ENCODE peak calls at places on chromosomes 13 and 19, in nine cellular contexts. One of them, this sample, is unnamed. For H3K4me1, the result is how much of the 10 kb centered on the place peaks cover.

GRCh38 chr13:41098761-41099160 is 33.8 kb downstream of the KBTBD6 start:
- DNase-seq in cardiac muscle cell: no peak
- DNase-seq in transverse colon: no peak
- DNase-seq in lower lobe of right lung: no peak
- DNase-seq in mesendoderm: peak
- DNase-seq in CD8-positive, alpha-beta memory T cell: no peak
- DNase-seq in stomach: no peak
- DNase-seq in pancreas: no peak
- DNase-seq in mucosa of descending colon: no peak
- DNase-seq in this sample: no peak

GRCh38 chr19:48844472-48844871 is 8.2 kb upstream of the HSD17B14 start:
- DNase-seq in mesendoderm: peak
- DNase-seq in stomach: no peak
- DNase-seq in CD8-positive, alpha-beta memory T cell: no peak
- DNase-seq in pancreas: no peak
- DNase-seq in mucosa of descending colon: no peak
- DNase-seq in lower lobe of right lung: no peak
- DNase-seq in cardiac muscle cell: peak
- DNase-seq in transverse colon: no peak
- DNase-seq in this sample: peak

GRCh38 chr13:47076536-47076935 is 179.7 kb upstream of the HTR2A start:
- DNase-seq in stomach: no peak
- DNase-seq in transverse colon: no peak
- DNase-seq in CD8-positive, alpha-beta memory T cell: no peak
- DNase-seq in mucosa of descending colon: no peak
- DNase-seq in lower lobe of right lung: no peak
- DNase-seq in mesendoderm: no peak
- DNase-seq in cardiac muscle cell: no peak
- DNase-seq in pancreas: no peak
- DNase-seq in this sample: no peak

GRCh38 chr13:89432997-89433396 is 1761.8 kb downstream of the SLITRK5 start:
- DNase-seq in transverse colon: no peak
- DNase-seq in mucosa of descending colon: no peak
- DNase-seq in CD8-positive, alpha-beta memory T cell: no peak
- DNase-seq in pancreas: no peak
- DNase-seq in stomach: no peak
- DNase-seq in mesendoderm: no peak
- DNase-seq in lower lobe of right lung: no peak
- DNase-seq in cardiac muscle cell: no peak
- DNase-seq in this sample: no peak

GRCh38 chr19:16423891-16424290 is 47.9 kb downstream of the EPS15L1 start:
- DNase-seq in stomach: no peak
- DNase-seq in mesendoderm: no peak
- DNase-seq in cardiac muscle cell: no peak
- DNase-seq in pancreas: no peak
- DNase-seq in transverse colon: no peak
- DNase-seq in lower lobe of right lung: no peak
- DNase-seq in CD8-positive, alpha-beta memory T cell: no peak
- DNase-seq in mucosa of descending colon: no peak
- DNase-seq in this sample: no peak

GRCh38 chr13:36432106-36432544 is at the start of gene CCNA1:
- DNase-seq in mesendoderm: peak
- DNase-seq in mucosa of descending colon: peak
- DNase-seq in transverse colon: no peak
- DNase-seq in CD8-positive, alpha-beta memory T cell: no peak
- DNase-seq in lower lobe of right lung: peak
- DNase-seq in pancreas: peak
- DNase-seq in cardiac muscle cell: peak
- DNase-seq in stomach: peak
- DNase-seq in this sample: no peak

GRCh38 chr13:44249439-44249838 is 124.2 kb upstream of the SERP2 start:
- DNase-seq in pancreas: no peak
- DNase-seq in mesendoderm: peak
- DNase-seq in CD8-positive, alpha-beta memory T cell: no peak
- DNase-seq in lower lobe of right lung: no peak
- DNase-seq in stomach: no peak
- DNase-seq in transverse colon: peak
- DNase-seq in mucosa of descending colon: no peak
- DNase-seq in cardiac muscle cell: peak
- DNase-seq in this sample: peak

GRCh38 chr13:27022571-27023311 is 148.9 kb downstream of the USP12 start:
- DNase-seq in CD8-positive, alpha-beta memory T cell: no peak
- DNase-seq in stomach: peak
- DNase-seq in lower lobe of right lung: no peak
- DNase-seq in mesendoderm: peak
- DNase-seq in cardiac muscle cell: peak
- DNase-seq in mucosa of descending colon: no peak
- DNase-seq in transverse colon: no peak
- DNase-seq in pancreas: peak
- DNase-seq in this sample: peak

GRCh38 chr19:52296773-52297600 is at the start of gene ZNF480:
- DNase-seq in CD8-positive, alpha-beta memory T cell: peak
- DNase-seq in pancreas: peak
- DNase-seq in stomach: peak
- DNase-seq in mesendoderm: peak
- DNase-seq in transverse colon: peak
- DNase-seq in lower lobe of right lung: peak
- DNase-seq in cardiac muscle cell: peak
- DNase-seq in mucosa of descending colon: peak
- DNase-seq in this sample: peak

GRCh38 chr19:19217110-19217509 is 5.4 kb downstream of the NCAN start:
- DNase-seq in lower lobe of right lung: no peak
- DNase-seq in pancreas: no peak
- DNase-seq in mucosa of descending colon: no peak
- DNase-seq in CD8-positive, alpha-beta memory T cell: no peak
- DNase-seq in cardiac muscle cell: no peak
- DNase-seq in stomach: no peak
- DNase-seq in mesendoderm: peak
- DNase-seq in transverse colon: no peak
- DNase-seq in this sample: no peak

GRCh38 chr13:103812558-103812957 is 746.3 kb upstream of the SLC10A2 start:
- DNase-seq in stomach: no peak
- DNase-seq in transverse colon: no peak
- DNase-seq in cardiac muscle cell: no peak
- DNase-seq in CD8-positive, alpha-beta memory T cell: no peak
- DNase-seq in mucosa of descending colon: no peak
- DNase-seq in pancreas: no peak
- DNase-seq in lower lobe of right lung: no peak
- DNase-seq in mesendoderm: no peak
- DNase-seq in this sample: no peak

GRCh38 chr13:50153401-50153800 is 138.2 kb downstream of the KCNRG start:
- DNase-seq in CD8-positive, alpha-beta memory T cell: no peak
- DNase-seq in pancreas: no peak
- DNase-seq in stomach: no peak
- DNase-seq in cardiac muscle cell: no peak
- DNase-seq in mesendoderm: no peak
- DNase-seq in mucosa of descending colon: no peak
- DNase-seq in transverse colon: no peak
- DNase-seq in lower lobe of right lung: no peak
- DNase-seq in this sample: no peak

GRCh38 chr13:100890645-100891044 is 216.1 kb upstream of the TMTC4 start:
- DNase-seq in pancreas: no peak
- DNase-seq in cardiac muscle cell: no peak
- DNase-seq in CD8-positive, alpha-beta memory T cell: no peak
- DNase-seq in lower lobe of right lung: no peak
- DNase-seq in transverse colon: no peak
- DNase-seq in mesendoderm: no peak
- DNase-seq in mucosa of descending colon: no peak
- DNase-seq in stomach: no peak
- DNase-seq in this sample: no peak

GRCh38 chr13:20006206-20006605 is 47.7 kb downstream of the ZMYM2 start:
- DNase-seq in lower lobe of right lung: no peak
- DNase-seq in stomach: no peak
- DNase-seq in mucosa of descending colon: no peak
- DNase-seq in pancreas: no peak
- DNase-seq in cardiac muscle cell: no peak
- DNase-seq in transverse colon: no peak
- DNase-seq in mesendoderm: no peak
- DNase-seq in CD8-positive, alpha-beta memory T cell: no peak
- DNase-seq in this sample: no peak

GRCh38 chr13:110377178-110378175 is 70.4 kb downstream of the COL4A2 start:
- DNase-seq in stomach: no peak
- DNase-seq in mucosa of descending colon: no peak
- DNase-seq in pancreas: no peak
- DNase-seq in transverse colon: no peak
- DNase-seq in cardiac muscle cell: no peak
- DNase-seq in mesendoderm: no peak
- DNase-seq in CD8-positive, alpha-beta memory T cell: no peak
- DNase-seq in lower lobe of right lung: no peak
- DNase-seq in this sample: no peak
- H3K4me1 ChIP-seq in stomach: under half
- H3K4me1 ChIP-seq in mucosa of descending colon: under half
- H3K4me1 ChIP-seq in pancreas: under half
- H3K4me1 ChIP-seq in transverse colon: under half
- H3K4me1 ChIP-seq in cardiac muscle cell: under half
- H3K4me1 ChIP-seq in mesendoderm: under half
- H3K4me1 ChIP-seq in CD8-positive, alpha-beta memory T cell: under half
- H3K4me1 ChIP-seq in lower lobe of right lung: under half
- H3K4me1 ChIP-seq in this sample: under half

DNA sequence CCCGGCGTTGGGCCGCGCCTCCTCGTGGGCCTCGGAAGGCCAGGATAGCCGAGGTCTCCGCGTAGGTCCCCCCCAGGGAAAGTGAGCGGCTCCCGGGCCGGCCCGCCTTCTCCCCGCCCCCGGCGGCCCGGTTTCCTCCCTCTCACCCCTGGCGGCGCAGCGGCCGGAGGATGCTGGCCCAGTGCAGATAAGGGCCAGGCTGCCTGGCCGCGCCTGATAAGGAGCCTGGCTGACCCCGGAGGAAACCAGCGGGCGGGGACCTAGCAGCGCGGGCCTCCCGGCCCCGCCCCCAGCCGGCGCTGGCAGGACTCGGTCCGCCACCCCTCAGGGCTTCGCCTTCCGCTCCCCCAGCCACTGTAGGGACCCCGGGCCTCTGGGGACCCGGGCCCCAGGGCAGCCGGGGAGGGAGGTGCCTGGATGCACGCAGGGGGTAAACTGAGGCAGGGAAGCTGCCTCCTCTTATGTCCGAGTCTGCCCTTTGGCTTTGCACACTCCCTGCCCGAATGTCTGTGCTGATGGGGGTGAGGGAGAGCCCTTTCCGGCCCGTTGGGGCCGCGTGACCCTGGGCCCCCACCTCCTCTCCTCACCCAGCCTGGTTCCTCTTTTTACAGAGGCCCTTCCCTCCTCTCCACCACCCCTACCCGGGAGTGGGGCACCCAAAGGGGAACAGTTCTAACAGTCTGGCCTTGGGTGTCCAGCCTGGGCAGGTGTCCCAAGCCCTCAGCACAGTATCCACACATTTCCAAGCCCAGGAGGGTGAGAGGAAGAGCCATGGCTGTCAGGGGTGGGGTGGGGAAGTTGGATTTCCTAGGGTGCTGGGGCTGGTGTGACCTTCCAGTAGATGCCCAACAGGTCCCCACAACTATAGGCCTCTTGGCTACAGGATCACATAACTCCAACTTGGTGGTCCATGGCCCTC is at the start of gene LYL1:
- DNase-seq in stomach: peak
- DNase-seq in cardiac muscle cell: peak
- DNase-seq in lower lobe of right lung: peak
- DNase-seq in transverse colon: peak
- DNase-seq in CD8-positive, alpha-beta memory T cell: no peak
- DNase-seq in mesendoderm: peak
- DNase-seq in pancreas: peak
- DNase-seq in mucosa of descending colon: peak
- DNase-seq in this sample: peak
- H3K4me1 ChIP-seq in stomach: half or more
- H3K4me1 ChIP-seq in cardiac muscle cell: under half
- H3K4me1 ChIP-seq in lower lobe of right lung: half or more
- H3K4me1 ChIP-seq in transverse colon: under half
- H3K4me1 ChIP-seq in CD8-positive, alpha-beta memory T cell: half or more
- H3K4me1 ChIP-seq in mesendoderm: under half
- H3K4me1 ChIP-seq in pancreas: under half
- H3K4me1 ChIP-seq in mucosa of descending colon: under half
- H3K4me1 ChIP-seq in this sample: under half

GRCh38 chr19:1854542-1855039 is 6.3 kb upstream of the REXO1 start:
- DNase-seq in lower lobe of right lung: peak
- DNase-seq in mesendoderm: peak
- DNase-seq in stomach: no peak
- DNase-seq in cardiac muscle cell: no peak
- DNase-seq in transverse colon: peak
- DNase-seq in mucosa of descending colon: peak
- DNase-seq in CD8-positive, alpha-beta memory T cell: no peak
- DNase-seq in pancreas: no peak
- DNase-seq in this sample: no peak

GRCh38 chr19:1853295-1854031 is 5.2 kb upstream of the REXO1 start:
- DNase-seq in pancreas: peak
- DNase-seq in stomach: peak
- DNase-seq in transverse colon: peak
- DNase-seq in CD8-positive, alpha-beta memory T cell: peak
- DNase-seq in mucosa of descending colon: peak
- DNase-seq in lower lobe of right lung: peak
- DNase-seq in mesendoderm: peak
- DNase-seq in cardiac muscle cell: peak
- DNase-seq in this sample: peak

GRCh38 chr19:1855040-1855827 is 7.0 kb upstream of the REXO1 start:
- DNase-seq in CD8-positive, alpha-beta memory T cell: peak
- DNase-seq in cardiac muscle cell: peak
- DNase-seq in pancreas: peak
- DNase-seq in mucosa of descending colon: peak
- DNase-seq in stomach: peak
- DNase-seq in transverse colon: peak
- DNase-seq in mesendoderm: peak
- DNase-seq in lower lobe of right lung: peak
- DNase-seq in this sample: no peak

GRCh38 chr19:1852729-1853128 is 4.4 kb upstream of the REXO1 start:
- DNase-seq in lower lobe of right lung: no peak
- DNase-seq in transverse colon: no peak
- DNase-seq in CD8-positive, alpha-beta memory T cell: no peak
- DNase-seq in cardiac muscle cell: no peak
- DNase-seq in pancreas: no peak
- DNase-seq in mesendoderm: no peak
- DNase-seq in mucosa of descending colon: peak
- DNase-seq in stomach: no peak
- DNase-seq in this sample: no peak

GRCh38 chr19:1854032-1854541 is 5.8 kb upstream of the REXO1 start:
- DNase-seq in pancreas: no peak
- DNase-seq in cardiac muscle cell: no peak
- DNase-seq in mesendoderm: no peak
- DNase-seq in lower lobe of right lung: peak
- DNase-seq in transverse colon: no peak
- DNase-seq in CD8-positive, alpha-beta memory T cell: no peak
- DNase-seq in mucosa of descending colon: peak
- DNase-seq in stomach: no peak
- DNase-seq in this sample: no peak
- H3K4me1 ChIP-seq in pancreas: under half
- H3K4me1 ChIP-seq in cardiac muscle cell: under half
- H3K4me1 ChIP-seq in mesendoderm: under half
- H3K4me1 ChIP-seq in lower lobe of right lung: half or more
- H3K4me1 ChIP-seq in transverse colon: under half
- H3K4me1 ChIP-seq in CD8-positive, alpha-beta memory T cell: half or more
- H3K4me1 ChIP-seq in mucosa of descending colon: half or more
- H3K4me1 ChIP-seq in stomach: half or more
- H3K4me1 ChIP-seq in this sample: under half

DNA sequence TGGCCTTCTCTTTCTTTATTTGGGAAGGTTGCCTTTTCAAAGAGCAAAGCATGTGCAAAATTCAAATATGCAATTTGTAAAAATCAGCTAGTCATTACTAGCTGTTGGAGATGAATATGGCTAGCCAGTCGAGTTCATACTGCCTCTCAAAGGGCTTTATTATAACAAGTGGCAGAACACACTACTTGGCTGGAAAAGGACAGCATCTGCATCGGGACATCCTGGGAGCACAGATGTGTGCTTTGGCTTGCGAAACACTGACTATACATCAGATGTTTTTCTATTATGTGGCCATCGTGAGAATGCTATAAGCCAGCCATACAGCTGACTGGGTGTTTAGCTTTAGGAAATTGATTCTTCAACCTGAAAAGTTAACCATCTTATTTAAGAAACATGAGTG is 424.2 kb downstream of the KCTD12 start:
- DNase-seq in lower lobe of right lung: no peak
- DNase-seq in CD8-positive, alpha-beta memory T cell: no peak
- DNase-seq in pancreas: no peak
- DNase-seq in transverse colon: no peak
- DNase-seq in cardiac muscle cell: no peak
- DNase-seq in mesendoderm: no peak
- DNase-seq in mucosa of descending colon: no peak
- DNase-seq in stomach: no peak
- DNase-seq in this sample: no peak
- H3K4me1 ChIP-seq in lower lobe of right lung: under half
- H3K4me1 ChIP-seq in CD8-positive, alpha-beta memory T cell: under half
- H3K4me1 ChIP-seq in pancreas: under half
- H3K4me1 ChIP-seq in transverse colon: under half
- H3K4me1 ChIP-seq in cardiac muscle cell: under half
- H3K4me1 ChIP-seq in mesendoderm: under half
- H3K4me1 ChIP-seq in mucosa of descending colon: under half
- H3K4me1 ChIP-seq in stomach: under half
- H3K4me1 ChIP-seq in this sample: under half

This sample was measured in Caco-2.